ENCODE peak calls at places on chromosome 2, in ten cellular contexts. U is ovary, L is AG04450, Y is heart right ventricle, T is tibial artery, N is sigmoid colon, H is psoas muscle, W is endodermal cell, I is heart left ventricle, A is K562. O is an unnamed sample. For H3K27me3, the result is how much of the 10 kb centered on the place peaks cover.

GRCh38 chr2:88092773-88093172 is 25.1 kb downstream of the SMYD1 start:
- DNase-seq in U (no peak), L (no peak), Y (no peak), T (no peak), N (no peak), H (no peak), W (no peak), I (no peak), A (no peak), O (no peak)

GRCh38 chr2:112034924-112035323 is 20.1 kb upstream of the TMEM87B start:
- DNase-seq in U (no peak), L (no peak), Y (no peak), T (no peak), N (no peak), H (no peak), W (no peak), I (no peak), A (no peak), O (no peak)

GRCh38 chr2:238568455-238569414 is 142.0 kb downstream of the ASB1 start:
- DNase-seq in U (no peak), L (no peak), Y (no peak), T (peak), N (no peak), H (no peak), W (no peak), I (no peak), A (no peak), O (peak)

GRCh38 chr2:105518897-105519296 is 120.0 kb upstream of the FHL2 start:
- DNase-seq in U (no peak), L (no peak), Y (no peak), T (no peak), N (no peak), H (no peak), W (no peak), I (peak), A (peak), O (no peak)

GRCh38 chr2:1900736-1901135 is 156.4 kb upstream of the PXDN start:
- DNase-seq in U (no peak), L (no peak), Y (no peak), T (no peak), N (no peak), H (no peak), W (peak), I (no peak), A (no peak), O (no peak)

GRCh38 chr2:177225965-177226360 is 13.4 kb downstream of the HNRNPA3 start:
- DNase-seq in U (no peak), L (no peak), Y (no peak), T (no peak), N (no peak), H (no peak), W (no peak), I (no peak), A (no peak), O (no peak)

GRCh38 chr2:160207804-160208661 is 8.0 kb upstream of the ITGB6 start:
- DNase-seq in U (peak), L (peak), Y (peak), T (peak), N (peak), H (peak), W (peak), I (peak), A (no peak), O (no peak)

GRCh38 chr2:200156140-200156858 is 150.2 kb upstream of the SPATS2L start:
- DNase-seq in U (peak), L (peak), Y (peak), T (no peak), N (no peak), H (no peak), W (no peak), I (no peak), A (no peak), O (no peak)

GRCh38 chr2:145591109-145591809 is 1071.3 kb upstream of the ZEB2 start:
- DNase-seq in U (no peak), L (no peak), Y (no peak), T (no peak), N (no peak), H (no peak), W (no peak), I (no peak), A (no peak), O (no peak)

DNA sequence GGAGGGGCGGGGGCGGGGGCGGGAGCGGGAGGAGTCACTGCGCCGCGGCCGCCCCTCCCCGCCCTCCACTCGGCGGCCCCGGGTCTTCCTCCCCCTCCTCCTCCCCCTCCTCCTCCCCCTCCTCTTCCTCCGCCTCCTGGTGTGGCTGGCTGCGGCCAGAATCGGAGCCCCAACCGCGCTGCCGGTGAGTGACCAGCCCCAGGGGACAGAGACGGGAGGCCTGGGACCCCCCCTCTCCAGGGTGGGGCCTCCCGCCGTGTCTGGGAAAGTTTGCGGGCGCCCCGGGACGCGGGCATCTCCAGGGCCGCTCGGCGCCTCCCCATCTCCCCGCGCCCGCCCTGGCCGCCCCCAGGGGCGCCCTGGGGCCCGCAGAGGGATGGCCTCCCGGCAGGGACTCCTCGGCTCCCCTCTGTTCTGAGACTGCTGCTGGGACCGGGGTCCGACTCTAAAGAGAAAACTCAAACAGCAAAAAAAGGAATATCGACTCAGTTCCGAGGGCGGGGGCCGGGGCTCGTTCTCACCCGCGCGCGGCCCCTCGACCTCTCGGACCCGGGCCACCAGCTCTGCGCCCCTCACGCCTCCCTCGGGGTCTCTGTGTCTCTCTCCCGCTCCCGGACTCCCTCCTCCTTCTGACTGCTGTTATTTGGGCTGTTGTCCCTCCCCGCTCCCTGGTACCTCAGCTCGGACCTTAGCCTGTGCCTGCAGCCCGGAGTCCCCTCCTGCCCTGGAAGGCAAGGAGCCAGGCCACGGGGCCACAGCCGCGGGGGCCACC is at the start of gene STON1:
- DNase-seq in U (peak), L (no peak), Y (peak), T (peak), N (peak), H (peak), W (peak), I (peak), A (peak), O (peak)
- TF ChIP-seq CTCF in U (no peak), L (peak), Y (peak), T (no peak), N (no peak), H (no peak), W (peak), I (no peak), A (no peak), O (no peak)

GRCh38 chr2:118255301-118255700 is 167.0 kb downstream of the INSIG2 start:
- DNase-seq in U (no peak), L (no peak), Y (no peak), T (no peak), N (no peak), H (no peak), W (peak), I (no peak), A (no peak), O (no peak)

GRCh38 chr2:118255771-118256372 is 167.6 kb downstream of the INSIG2 start:
- DNase-seq in U (no peak), L (no peak), Y (no peak), T (no peak), N (no peak), H (no peak), W (peak), I (no peak), A (no peak), O (no peak)

GRCh38 chr2:118254117-118254516 is 165.8 kb downstream of the INSIG2 start:
- DNase-seq in U (no peak), L (no peak), Y (no peak), T (no peak), N (no peak), H (no peak), W (peak), I (no peak), A (no peak), O (no peak)

GRCh38 chr2:118257696-118258095 is 169.4 kb downstream of the INSIG2 start:
- DNase-seq in U (no peak), L (no peak), Y (no peak), T (no peak), N (no peak), H (no peak), W (no peak), I (no peak), A (no peak), O (no peak)
- H3K4me3 ChIP-seq in U (no peak), L (no peak), Y (no peak), T (no peak), N (no peak), H (no peak), W (no peak), I (no peak), A (no peak), O (no peak)

DNA sequence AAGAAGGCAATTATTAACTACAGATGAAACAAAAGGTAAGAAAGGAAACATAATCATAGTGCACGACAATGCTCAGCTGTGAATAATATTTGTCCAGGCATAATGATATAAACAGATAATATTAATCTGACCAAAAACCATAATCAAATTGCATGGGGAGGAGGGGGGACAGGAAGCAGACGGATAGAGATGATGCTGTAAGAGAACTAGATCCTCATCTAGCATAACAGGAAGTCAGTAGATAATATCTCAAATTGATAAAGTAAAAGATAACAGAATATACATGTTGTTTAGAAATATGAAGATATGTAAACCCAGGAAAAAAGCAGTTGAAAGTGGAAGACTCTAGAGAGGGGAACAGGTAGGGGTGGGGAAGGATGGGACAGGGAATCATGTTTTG is 84.9 kb upstream of the TGFA start:
- DNase-seq in U (no peak), L (no peak), Y (no peak), T (no peak), N (no peak), H (no peak), W (no peak), I (no peak), A (no peak), O (no peak)
- H3K27me3 ChIP-seq in U (under half), L (under half), Y (under half), T (under half), N (under half), H (under half), W (under half), I (under half), A (under half), O (under half)

DNA sequence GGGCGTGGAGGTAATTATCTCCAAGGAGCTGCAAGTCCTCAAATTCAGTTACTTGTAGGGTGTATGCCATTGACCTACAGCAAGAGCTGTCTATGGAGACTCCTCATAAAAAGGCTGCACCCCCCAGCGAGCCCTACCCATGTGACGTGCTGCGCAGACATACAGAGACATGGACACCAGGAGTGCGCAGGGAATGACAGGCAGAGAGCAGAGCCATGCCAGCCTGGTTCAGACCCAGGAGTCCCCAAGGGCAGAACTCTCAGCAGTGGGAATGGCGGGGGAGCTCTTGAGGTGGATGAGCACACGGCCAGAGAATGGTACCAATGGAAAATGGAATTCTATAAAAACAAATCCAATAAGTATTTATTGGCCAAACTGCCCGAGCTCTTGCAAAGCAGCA is 310.1 kb downstream of the MYCN start:
- DNase-seq in U (no peak), L (no peak), Y (no peak), T (no peak), N (no peak), H (no peak), W (no peak), I (no peak), A (no peak), O (no peak)
- TF ChIP-seq CTCF in U (no peak), L (no peak), Y (no peak), T (no peak), N (no peak), H (no peak), W (no peak), I (no peak), A (no peak), O (no peak)

DNA sequence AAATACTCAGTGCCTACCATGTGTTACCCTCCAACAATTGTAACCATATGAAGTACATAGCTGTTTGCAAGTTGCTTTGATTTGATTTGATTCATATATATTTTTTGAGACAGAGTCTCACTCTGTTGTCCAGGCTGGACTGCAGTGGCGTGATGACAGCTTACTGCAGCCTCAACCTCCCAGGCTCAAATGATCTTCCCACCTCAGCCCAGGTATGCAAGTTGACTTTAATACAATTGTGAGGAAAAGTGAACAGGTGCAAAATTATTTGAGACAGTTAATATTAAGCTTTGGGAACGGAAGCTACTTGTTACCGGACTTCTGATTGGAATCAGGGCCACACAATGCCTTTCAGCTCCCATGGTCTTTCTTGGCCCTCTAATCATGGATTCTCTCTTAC is 1.3 kb upstream of the RPL37A start:
- DNase-seq in U (no peak), L (no peak), Y (no peak), T (no peak), N (no peak), H (no peak), W (no peak), I (no peak), A (no peak), O (no peak)
- H3K4me3 ChIP-seq in U (no peak), L (peak), Y (peak), T (peak), N (peak), H (peak), W (peak), I (peak), A (peak), O (peak)

DNA sequence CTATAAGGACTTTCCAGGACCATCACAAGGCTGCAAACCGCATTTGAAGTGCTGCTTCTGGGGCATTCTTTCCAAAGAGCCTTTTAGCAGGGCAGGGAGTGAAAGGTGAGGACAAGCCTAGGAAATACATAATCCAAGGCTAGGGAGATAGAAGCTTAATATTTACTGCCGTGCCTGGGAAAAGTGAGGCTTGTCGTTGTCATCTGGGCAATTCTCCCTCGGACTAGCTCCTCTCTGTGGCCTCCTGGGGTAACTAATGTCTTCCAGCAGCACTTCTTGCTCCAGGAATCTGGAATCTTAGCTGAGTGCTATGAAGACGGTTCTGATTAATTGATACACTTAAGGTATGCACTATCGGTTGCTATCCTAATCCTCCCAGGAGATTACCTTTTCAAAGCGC is 69.3 kb upstream of the ATL2 start:
- DNase-seq in U (no peak), L (no peak), Y (peak), T (no peak), N (no peak), H (no peak), W (peak), I (no peak), A (no peak), O (no peak)
- H3K27me3 ChIP-seq in U (under half), L (half or more), Y (under half), T (under half), N (under half), H (under half), W (under half), I (under half), A (under half), O (under half)

GRCh38 chr2:209998596-209998995 is 3.8 kb upstream of the RPE start:
- DNase-seq in U (no peak), L (no peak), Y (no peak), T (no peak), N (no peak), H (no peak), W (no peak), I (no peak), A (no peak), O (no peak)

GRCh38 chr2:210004893-210005292 is 2.5 kb downstream of the RPE start:
- DNase-seq in U (no peak), L (no peak), Y (no peak), T (no peak), N (no peak), H (no peak), W (no peak), I (no peak), A (no peak), O (no peak)

GRCh38 chr2:210003394-210003793 is 956 bp downstream of the RPE start:
- DNase-seq in U (no peak), L (no peak), Y (no peak), T (no peak), N (no peak), H (no peak), W (no peak), I (no peak), A (no peak), O (no peak)

GRCh38 chr2:210000464-210001324 is 1.7 kb upstream of the RPE start:
- DNase-seq in U (no peak), L (no peak), Y (no peak), T (no peak), N (no peak), H (no peak), W (no peak), I (no peak), A (no peak), O (no peak)

DNA sequence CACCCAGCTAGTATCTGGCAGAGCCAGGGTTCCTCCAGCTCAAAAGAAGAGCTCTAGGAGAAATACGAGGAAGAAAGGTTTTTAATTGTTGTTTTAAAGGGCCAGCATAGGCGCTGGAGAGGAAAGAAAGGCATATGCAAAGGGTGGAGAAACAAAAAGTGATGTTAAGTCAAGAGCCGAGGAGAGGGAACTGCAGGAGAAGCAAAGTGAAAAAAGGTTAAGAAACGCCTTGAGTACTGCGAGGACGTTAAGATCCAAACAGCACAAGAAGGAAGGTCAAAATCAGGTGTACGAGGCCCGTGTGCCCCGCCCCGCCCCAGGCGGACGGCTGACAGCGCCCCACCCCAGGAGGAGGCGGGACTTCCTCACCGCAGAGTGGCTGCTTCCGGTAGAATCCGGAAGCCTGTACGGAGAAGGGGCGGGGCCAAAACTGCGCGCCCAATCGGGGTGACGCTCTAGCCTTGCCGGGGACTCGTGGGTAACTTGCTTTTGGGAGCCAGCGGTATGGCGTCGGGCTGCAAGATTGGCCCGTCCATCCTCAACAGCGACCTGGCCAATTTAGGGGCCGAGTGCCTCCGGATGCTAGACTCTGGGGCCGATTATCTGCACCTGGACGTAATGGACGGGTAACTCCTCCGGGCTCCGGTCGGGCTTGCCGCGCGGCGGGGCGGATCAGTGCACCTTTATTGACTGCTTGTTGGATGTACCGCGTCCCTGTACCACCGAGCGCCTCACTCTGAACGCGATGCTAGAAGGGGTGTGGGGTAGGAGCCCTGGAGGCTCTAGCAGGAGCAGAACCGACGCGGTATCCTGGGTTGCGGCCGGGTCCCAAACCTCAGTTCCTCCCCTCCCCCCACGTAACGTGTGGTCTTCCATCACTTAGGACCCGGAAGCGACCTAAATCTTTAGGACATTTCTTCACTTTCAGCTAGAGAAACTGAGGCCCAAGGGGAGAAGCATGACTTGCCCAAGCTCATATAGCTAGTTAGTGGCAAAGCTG is at the start of gene RPE:
- DNase-seq in U (peak), L (peak), Y (peak), T (peak), N (peak), H (peak), W (peak), I (peak), A (peak), O (peak)
- TF ChIP-seq CTCF in U (no peak), L (no peak), Y (no peak), T (no peak), N (no peak), H (no peak), W (no peak), I (no peak), A (no peak), O (no peak)

DNA sequence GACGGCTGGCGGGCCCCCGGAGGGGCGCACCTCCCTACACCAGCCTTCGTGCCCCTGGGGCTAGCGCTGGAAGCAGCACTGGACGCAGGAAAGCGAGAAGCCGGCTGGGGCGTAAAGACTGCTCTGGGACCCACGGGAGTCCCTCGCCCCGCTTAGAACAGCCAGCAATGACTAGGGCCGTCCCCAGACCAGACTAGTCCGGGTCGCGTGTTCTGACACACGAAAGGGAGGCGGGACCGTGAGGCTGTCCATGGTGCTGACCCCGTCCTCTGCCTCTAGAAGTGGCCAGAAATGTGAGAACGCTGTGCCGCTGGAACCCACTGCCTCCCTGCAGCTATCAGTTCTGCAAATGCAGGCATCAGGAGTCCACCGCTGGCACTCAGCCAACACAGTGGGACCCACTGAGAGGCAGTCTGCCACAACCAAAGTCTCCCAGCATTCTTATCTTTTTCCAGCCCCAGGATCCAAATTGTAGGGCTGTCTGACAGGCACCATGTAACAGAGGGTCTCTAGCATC is at the start of gene UCN:
- DNase-seq in U (peak), L (no peak), Y (peak), T (peak), N (no peak), H (peak), W (peak), I (peak), A (no peak), O (no peak)
- H3K4me3 ChIP-seq in U (no peak), L (no peak), Y (no peak), T (no peak), N (no peak), H (no peak), W (peak), I (no peak), A (no peak), O (no peak)

DNA sequence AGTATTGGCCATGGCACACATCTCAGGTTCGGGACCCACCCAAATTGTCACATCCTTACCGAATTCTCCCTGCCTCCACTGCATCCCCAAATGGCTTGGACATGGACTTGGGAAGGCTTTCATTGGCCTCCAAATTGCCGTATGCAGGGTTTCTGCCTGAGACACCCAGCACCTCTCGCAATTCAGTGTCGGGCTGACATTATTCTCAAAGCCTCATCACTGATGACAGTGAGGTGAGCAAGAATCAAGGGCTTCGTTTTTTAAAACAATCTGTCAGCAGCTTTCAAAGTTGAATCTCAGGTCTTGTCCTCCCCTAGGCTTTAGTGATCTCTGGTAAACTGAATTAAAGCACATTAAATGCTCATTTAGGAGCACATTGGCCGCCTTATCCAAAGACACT is 29.5 kb upstream of the TGFA start:
- DNase-seq in U (no peak), L (no peak), Y (no peak), T (no peak), N (no peak), H (no peak), W (no peak), I (no peak), A (no peak), O (no peak)
- H3K27me3 ChIP-seq in U (under half), L (under half), Y (under half), T (under half), N (under half), H (under half), W (under half), I (under half), A (under half), O (under half)